ENCODE peak calls at places on chromosomes 16 and 17, in five cellular contexts. N is OCI-LY7, Z is heart left ventricle, H is pancreas, L is upper lobe of right lung. B is an unnamed sample.

GRCh38 chr16:15485175-15485574 is 50.8 kb downstream of the BMERB1 start:
- DNase-seq in N (no peak), Z (no peak), H (no peak), L (no peak), B (no peak)

GRCh38 chr17:49730078-49730786 is 22.5 kb upstream of the SLC35B1 start:
- DNase-seq in N (no peak), Z (peak; percentile 92), H (peak; percentile 70), L (no peak), B (peak; percentile 52)

GRCh38 chr17:82863646-82863940 is 23.8 kb upstream of the ZNF750 start:
- DNase-seq in N (no peak), Z (peak; percentile 15), H (no peak), L (no peak), B (no peak)

GRCh38 chr17:15944720-15945492 is at the start of gene ADORA2B:
- DNase-seq in N (no peak), Z (peak; percentile 56), H (peak; percentile 70), L (peak; percentile 89), B (peak; percentile 82)

GRCh38 chr17:81960130-81960958 is 643 bp downstream of the NOTUM start:
- DNase-seq in N (no peak), Z (no peak), H (no peak), L (no peak), B (no peak)

GRCh38 chr17:57408064-57408811 is 151.9 kb downstream of the MSI2 start:
- DNase-seq in N (peak; percentile 59), Z (no peak), H (no peak), L (no peak), B (peak; percentile 53)

GRCh38 chr16:17658881-17659280 is 188.1 kb upstream of the XYLT1 start:
- DNase-seq in N (no peak), Z (no peak), H (no peak), L (no peak), B (no peak)

GRCh38 chr17:9837551-9838471 is 12.1 kb downstream of the GLP2R start:
- DNase-seq in N (no peak), Z (peak; percentile 78), H (peak; percentile 13), L (no peak), B (no peak)

GRCh38 chr17:15213381-15214087 is 51.6 kb downstream of the PMP22 start:
- DNase-seq in N (peak; percentile 18), Z (no peak), H (no peak), L (no peak), B (no peak)

GRCh38 chr16:69563605-69564580 is 1.9 kb upstream of the NFAT5 start:
- DNase-seq in N (peak; percentile 71), Z (no peak), H (no peak), L (no peak), B (no peak)
- H3K27ac ChIP-seq in N (peak overlapping the region; percentile 80), Z (no peak overlapping the region), H (no peak overlapping the region), L (peak overlapping the region; percentile 99), B (peak overlapping the region; percentile 97)

DNA sequence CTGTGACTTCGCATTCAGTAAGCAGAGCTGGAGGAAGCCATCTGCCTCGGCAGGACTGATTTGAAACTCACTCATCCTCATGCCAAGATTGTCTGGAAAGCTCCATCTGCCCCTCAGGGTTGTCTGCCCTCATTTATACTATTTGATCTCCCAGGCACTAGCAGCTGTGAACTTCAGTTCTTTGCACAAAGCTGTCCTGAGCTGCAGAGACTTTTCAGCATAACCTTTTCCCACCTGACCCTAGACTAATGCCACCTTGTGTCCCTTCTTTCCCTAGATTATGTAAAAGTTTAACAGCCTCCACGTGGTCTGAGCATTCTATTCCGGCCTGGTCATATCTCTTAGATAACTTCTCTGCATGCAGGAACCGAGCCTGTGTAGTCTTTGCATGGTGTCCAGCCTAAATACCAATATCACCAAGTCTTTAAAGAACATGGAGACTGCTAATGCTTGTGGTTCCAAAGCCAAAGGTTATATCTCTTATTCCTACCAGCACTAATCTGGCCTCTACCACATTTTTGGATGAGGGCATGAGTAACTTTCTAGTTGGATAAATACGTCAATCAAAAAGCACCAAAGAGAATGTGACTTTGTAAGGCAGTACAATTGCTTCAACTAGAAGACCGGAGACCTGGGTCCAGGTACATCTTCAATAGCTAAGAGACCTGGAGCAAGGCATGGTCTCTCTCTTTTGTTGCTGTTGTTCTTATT is 29.1 kb downstream of the STAT5A start:
- DNase-seq in N (no peak), Z (no peak), H (no peak), L (no peak), B (no peak)
- H3K4me1 ChIP-seq in N (peaks cover 38% of the 10 kb centered on the region), Z (peaks cover 6% of the 10 kb centered on the region), H (no peaks in the 10 kb centered on the region), L (peaks cover 19% of the 10 kb centered on the region), B (peaks cover 51% of the 10 kb centered on the region)

DNA sequence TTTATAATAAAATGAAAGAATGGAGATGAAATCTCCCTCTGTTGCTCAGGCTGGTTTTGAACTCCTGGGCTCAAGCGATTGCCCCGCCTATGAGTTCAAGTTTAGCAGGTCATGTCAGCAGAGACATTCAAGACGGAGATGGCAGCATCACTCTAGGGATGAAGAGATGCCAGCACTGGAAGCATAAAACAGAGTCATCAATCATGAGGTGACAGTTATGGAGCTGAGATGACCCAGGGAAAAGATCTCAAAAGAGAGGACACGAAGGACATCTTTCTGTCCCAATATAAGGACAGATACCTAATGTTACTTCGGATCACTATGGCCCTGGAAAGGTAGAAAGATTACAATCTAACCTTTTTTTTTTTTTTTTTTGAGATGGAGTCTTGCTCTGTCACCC is 11.0 kb upstream of the LCMT1 start:
- DNase-seq in N (no peak), Z (no peak), H (no peak), L (no peak), B (no peak)
- H3K27ac ChIP-seq in N (no peak overlapping the region), Z (no peak overlapping the region), H (no peak overlapping the region), L (no peak overlapping the region), B (no peak overlapping the region)

GRCh38 chr17:68697850-68698313 is 96.7 kb upstream of the FAM20A start:
- DNase-seq in N (no peak), Z (peak; percentile 35), H (no peak), L (no peak), B (no peak)

GRCh38 chr17:68693896-68694295 is 92.7 kb upstream of the FAM20A start:
- DNase-seq in N (no peak), Z (no peak), H (no peak), L (no peak), B (no peak)

GRCh38 chr17:68694791-68695485 is 93.8 kb upstream of the FAM20A start:
- DNase-seq in N (no peak), Z (no peak), H (no peak), L (no peak), B (no peak)

GRCh38 chr17:68695659-68696058 is 94.5 kb upstream of the FAM20A start:
- DNase-seq in N (no peak), Z (no peak), H (no peak), L (no peak), B (no peak)

GRCh38 chr17:68693466-68693865 is 92.3 kb upstream of the FAM20A start:
- DNase-seq in N (no peak), Z (no peak), H (no peak), L (no peak), B (no peak)
- H3K4me1 ChIP-seq in N (no peaks in the 10 kb centered on the region), Z (peaks cover 3% of the 10 kb centered on the region), H (no peaks in the 10 kb centered on the region), L (peaks cover 8% of the 10 kb centered on the region), B (no peaks in the 10 kb centered on the region)

GRCh38 chr17:80146121-80147034 is 550 bp downstream of the EIF4A3 start:
- DNase-seq in N (peak; percentile 71), Z (no peak), H (no peak), L (no peak), B (no peak)
- H3K27ac ChIP-seq in N (peak overlapping the region; percentile 67), Z (peak overlapping the region; percentile 28), H (peak overlapping the region; percentile 75), L (peak overlapping the region; percentile 77), B (peak overlapping the region; percentile 93)

GRCh38 chr16:5526826-5527225 is 429.2 kb upstream of the EEF2KMT start:
- DNase-seq in N (no peak), Z (no peak), H (no peak), L (no peak), B (no peak)
- H3K4me1 ChIP-seq in N (no peaks in the 10 kb centered on the region), Z (no peaks in the 10 kb centered on the region), H (no peaks in the 10 kb centered on the region), L (no peaks in the 10 kb centered on the region), B (no peaks in the 10 kb centered on the region)

GRCh38 chr17:75036643-75037268 is 10.0 kb downstream of the ATP5PD start:
- DNase-seq in N (no peak), Z (peak; percentile 93), H (peak; percentile 51), L (peak; percentile 76), B (peak; percentile 81)

GRCh38 chr17:75044716-75045115 is 2.1 kb downstream of the ATP5PD start:
- DNase-seq in N (no peak), Z (no peak), H (no peak), L (no peak), B (no peak)

GRCh38 chr17:75041656-75042280 is 5.0 kb downstream of the ATP5PD start:
- DNase-seq in N (no peak), Z (no peak), H (no peak), L (no peak), B (no peak)

GRCh38 chr17:75034236-75034908 is 12.4 kb downstream of the ATP5PD start:
- DNase-seq in N (peak; percentile 74), Z (peak; percentile 89), H (peak; percentile 96), L (peak; percentile 91), B (peak; percentile 89)

DNA sequence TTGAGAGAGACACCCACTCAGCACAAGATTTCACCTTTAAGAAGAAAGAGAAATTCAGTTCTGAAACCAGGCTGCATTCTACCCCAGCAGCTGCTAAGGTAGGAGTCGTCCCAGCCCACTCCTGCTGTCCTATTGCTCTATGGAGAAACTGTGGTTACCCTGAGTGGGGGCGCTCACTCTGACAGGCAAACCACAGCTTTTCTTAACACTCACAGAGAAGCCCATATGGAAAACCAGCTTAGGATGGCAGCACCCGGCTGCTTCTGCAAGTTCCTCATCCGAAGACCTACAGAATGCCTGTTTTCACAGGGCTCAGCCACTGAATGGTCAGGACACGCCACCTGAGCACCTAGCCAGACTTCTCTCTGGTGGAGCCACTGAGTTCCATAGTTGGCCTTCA is 7.5 kb downstream of the ATP5PD start:
- DNase-seq in N (no peak), Z (no peak), H (no peak), L (no peak), B (no peak)
- H3K27ac ChIP-seq in N (no peak overlapping the region), Z (no peak overlapping the region), H (no peak overlapping the region), L (no peak overlapping the region), B (no peak overlapping the region)

DNA sequence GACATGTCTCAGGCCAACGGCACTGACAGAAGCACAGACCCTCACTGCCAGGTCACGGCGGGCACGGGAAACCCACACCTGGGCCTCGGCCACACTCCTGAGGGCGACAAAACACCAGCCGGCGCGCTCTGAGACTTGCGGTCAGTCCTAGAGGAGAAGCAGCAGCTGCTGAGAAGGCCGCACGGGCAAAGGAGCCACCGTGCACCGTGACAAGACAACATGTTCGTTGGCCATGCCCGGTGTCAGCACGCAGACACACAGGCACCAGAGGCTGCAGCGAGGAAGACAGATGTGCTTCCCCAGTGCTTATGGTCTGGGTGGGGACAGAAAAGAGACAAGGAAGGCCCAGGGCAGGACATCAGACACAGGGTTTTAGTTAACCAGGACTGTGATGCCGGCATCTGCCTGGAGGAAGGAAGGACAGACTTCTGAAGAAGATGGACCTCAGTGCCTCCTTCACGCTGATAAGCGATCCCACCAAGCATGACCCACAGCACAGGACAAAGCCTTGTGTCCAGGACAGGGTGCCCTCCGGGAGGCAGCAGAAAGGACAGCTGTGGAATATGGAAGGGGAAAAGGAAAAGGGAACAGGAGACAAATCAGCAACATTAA is 84.0 kb downstream of the ANKRD11 start:
- DNase-seq in N (no peak), Z (peak; percentile 22), H (no peak), L (no peak), B (no peak)
- H3K4me1 ChIP-seq in N (peaks cover 43% of the 10 kb centered on the region), Z (peaks cover 59% of the 10 kb centered on the region), H (peaks cover 49% of the 10 kb centered on the region), L (peaks cover 63% of the 10 kb centered on the region), B (peaks cover 73% of the 10 kb centered on the region)